ENCODE peak calls at places on chromosomes 1 and 21, in six cellular contexts. S is WTC11; G is cardiac fibroblast; X is heart right ventricle; K is AG09309; M is CD4-positive, alpha-beta T cell. Z is an unnamed sample.

GRCh38 chr21:25701529-25701928 is 33.2 kb downstream of the ATP5PF start:
- DNase-seq in S (no peak), M (no peak), G (no peak), K (no peak), X (no peak), Z (no peak)

GRCh38 chr21:42423197-42423675 is 19.5 kb downstream of the UBASH3A start:
- DNase-seq in M (no peak), S (no peak), X (no peak), K (no peak), G (no peak), Z (no peak)

GRCh38 chr1:57623039-57623790 is 199.4 kb upstream of the DAB1 start:
- DNase-seq in S (peak; percentile 45), M (no peak), X (peak; percentile 64), K (no peak), G (peak; percentile 42), Z (no peak)

GRCh38 chr1:233143266-233143665 is 152.3 kb downstream of the PCNX2 start:
- DNase-seq in G (peak; percentile 22), M (no peak), X (no peak), S (no peak), K (no peak), Z (peak; percentile 6)

GRCh38 chr1:166488327-166488726 is 321.5 kb upstream of the FAM78B start:
- DNase-seq in K (no peak), S (no peak), M (no peak), X (no peak), G (no peak), Z (no peak)

GRCh38 chr1:240190881-240191385 is 99.2 kb downstream of the FMN2 start:
- DNase-seq in X (no peak), K (peak; percentile 97), M (no peak), G (peak; percentile 86), S (no peak), Z (peak; percentile 100)

GRCh38 chr1:26826261-26827201 is at the start of gene ZDHHC18:
- DNase-seq in M (peak; percentile 63), X (peak; percentile 54), G (peak; percentile 56), S (peak; percentile 67), K (no peak), Z (peak; percentile 39)

GRCh38 chr1:109595540-109595939 is 23.9 kb downstream of the GNAT2 start:
- DNase-seq in M (no peak), X (no peak), K (no peak), S (no peak), G (peak; percentile 38), Z (peak; percentile 52)

GRCh38 chr1:209484429-209484828 is 99.1 kb upstream of the CAMK1G start:
- DNase-seq in G (no peak), M (no peak), S (no peak), K (no peak), X (no peak), Z (no peak)

GRCh38 chr21:42222821-42223390 is 4.0 kb downstream of the ABCG1 start:
- DNase-seq in G (no peak), M (no peak), K (no peak), S (no peak), X (no peak), Z (no peak)

GRCh38 chr1:221740941-221741363 is 937 bp downstream of the DUSP10 start:
- DNase-seq in G (no peak), M (no peak), S (no peak), X (no peak), K (no peak), Z (no peak)

GRCh38 chr1:57424231-57425027 is 569 bp upstream of the DAB1 start:
- DNase-seq in M (no peak), G (peak; percentile 32), K (no peak), X (peak; percentile 27), S (peak; percentile 79), Z (peak; percentile 32)

GRCh38 chr1:225070972-225071371 is 141.5 kb downstream of the DNAH14 start:
- DNase-seq in S (no peak), X (no peak), G (no peak), M (no peak), K (no peak), Z (no peak)

GRCh38 chr1:234729566-234729965 is 119.6 kb upstream of the IRF2BP2 start:
- DNase-seq in S (no peak), M (no peak), X (no peak), G (no peak), K (no peak), Z (no peak)

GRCh38 chr1:228794173-228794572 is 58.9 kb downstream of the RHOU start:
- DNase-seq in S (no peak), M (no peak), G (no peak), X (no peak), K (no peak), Z (no peak)

GRCh38 chr1:107941123-107941522 is 23.9 kb downstream of the VAV3 start:
- DNase-seq in M (no peak), G (peak; percentile 46), X (peak; percentile 17), S (no peak), K (peak; percentile 83), Z (no peak)

GRCh38 chr1:69898403-69898947 is 306.9 kb downstream of the LRRC40 start:
- DNase-seq in K (no peak), X (no peak), S (no peak), G (no peak), M (no peak), Z (no peak)

DNA sequence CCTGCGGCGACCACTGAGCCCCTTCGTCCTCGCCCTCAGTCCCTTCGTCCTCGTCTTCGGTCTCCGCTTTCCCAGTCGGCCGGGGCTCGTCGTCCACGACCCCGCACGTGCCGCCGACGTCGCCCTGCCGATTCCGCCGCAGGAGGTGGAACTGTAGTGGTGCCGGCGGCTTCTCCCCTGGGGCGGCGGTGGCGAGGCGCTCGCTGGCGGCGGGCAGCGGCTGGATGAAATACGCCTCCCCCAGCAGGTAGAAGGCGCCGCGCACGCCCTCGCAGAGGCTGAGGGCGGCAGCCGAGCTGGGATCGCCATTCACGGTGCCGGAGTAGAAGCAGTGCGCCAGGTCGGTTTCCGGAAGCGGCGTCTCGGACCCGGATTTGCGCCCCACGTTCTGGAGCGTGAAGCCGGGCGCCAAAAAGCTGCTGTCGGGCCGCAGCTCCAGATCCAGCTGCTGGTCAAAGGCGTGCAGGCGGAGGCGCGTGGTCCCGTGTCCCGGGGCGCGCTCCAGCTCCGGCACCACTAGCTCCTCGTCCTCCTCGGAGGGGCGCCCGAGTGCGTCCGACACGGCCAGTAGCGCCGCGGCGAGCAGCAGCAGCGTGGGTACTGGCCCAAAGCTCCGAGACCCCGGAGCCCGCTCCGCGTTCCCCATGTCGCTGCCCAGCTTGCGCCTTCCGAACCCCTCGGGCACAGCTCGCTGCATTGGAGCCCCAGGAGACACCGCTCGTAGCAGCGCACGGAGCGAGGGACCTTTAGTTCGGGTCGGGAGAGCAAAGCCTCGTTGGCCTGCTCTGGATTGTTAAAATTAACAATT is 747 bp downstream of the ADAMTS1 start:
- DNase-seq in X (peak; percentile 68), S (peak; percentile 49), G (peak; percentile 62), M (no peak), K (no peak), Z (peak; percentile 56)
- TF ChIP-seq CTCF in X (peak; percentile 20), S (no peak), G (no peak), M (no peak), K (peak; percentile 17), Z (no peak)

GRCh38 chr1:236085545-236086159 is 20.8 kb upstream of the NID1 start:
- DNase-seq in M (no peak), X (no peak), K (no peak), G (no peak), S (no peak), Z (no peak)

GRCh38 chr1:236082511-236082910 is 17.6 kb upstream of the NID1 start:
- DNase-seq in G (no peak), M (no peak), X (no peak), S (no peak), K (no peak), Z (peak; percentile 36)

GRCh38 chr1:236083650-236084385 is 18.9 kb upstream of the NID1 start:
- DNase-seq in S (no peak), X (no peak), G (peak; percentile 50), M (no peak), K (no peak), Z (peak; percentile 41)

GRCh38 chr1:236086537-236086936 is 21.6 kb upstream of the NID1 start:
- DNase-seq in M (no peak), G (no peak), X (no peak), S (no peak), K (no peak), Z (no peak)

DNA sequence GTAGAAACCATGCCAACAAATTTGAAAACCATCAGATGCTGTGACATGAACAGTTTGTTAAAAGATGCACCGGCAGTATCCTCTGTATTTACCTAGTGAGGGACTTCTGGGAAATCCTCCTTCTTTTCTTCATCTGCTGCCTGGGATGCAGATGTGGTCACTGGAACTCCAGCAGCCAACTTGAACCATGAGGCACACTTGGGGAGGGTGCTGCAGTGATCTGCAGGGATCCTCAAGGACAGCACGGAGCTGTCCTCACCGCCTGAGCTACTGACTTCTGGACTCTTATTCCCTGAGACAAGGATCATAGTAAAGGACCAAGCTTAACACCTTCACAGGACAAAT is 19.5 kb upstream of the NID1 start:
- DNase-seq in S (no peak), K (no peak), M (no peak), G (no peak), X (no peak), Z (no peak)
- TF ChIP-seq CTCF in S (no peak), K (no peak), M (no peak), G (no peak), X (no peak), Z (no peak)

GRCh38 chr1:61455400-61455799 is 269.5 kb downstream of the TM2D1 start:
- DNase-seq in G (no peak), K (no peak), S (no peak), M (no peak), X (no peak), Z (peak; percentile 26)

GRCh38 chr1:61450454-61451213 is 274.3 kb downstream of the TM2D1 start:
- DNase-seq in G (peak; percentile 80), X (peak; percentile 76), K (no peak), S (no peak), M (no peak), Z (peak; percentile 20)

GRCh38 chr1:61452354-61452990 is 272.5 kb downstream of the TM2D1 start:
- DNase-seq in G (peak; percentile 26), S (no peak), X (no peak), K (no peak), M (no peak), Z (peak; percentile 62)

GRCh38 chr1:61451214-61451968 is 273.6 kb downstream of the TM2D1 start:
- DNase-seq in G (no peak), X (no peak), M (no peak), S (no peak), K (no peak), Z (no peak)

GRCh38 chr1:61453111-61453961 is 271.6 kb downstream of the TM2D1 start:
- DNase-seq in S (peak; percentile 80), K (peak; percentile 79), X (peak; percentile 91), G (peak; percentile 98), M (peak; percentile 44), Z (peak; percentile 94)
- TF ChIP-seq CTCF in S (peak; percentile 14), K (peak; percentile 87), X (peak; percentile 76), G (peak; percentile 75), M (peak; percentile 69), Z (peak; percentile 88)

GRCh38 chr1:118142546-118142945 is 42.5 kb downstream of the SPAG17 start:
- DNase-seq in K (no peak), S (no peak), M (no peak), G (no peak), X (no peak), Z (no peak)
- TF ChIP-seq CTCF in K (no peak), S (no peak), M (no peak), G (no peak), X (no peak), Z (no peak)

DNA sequence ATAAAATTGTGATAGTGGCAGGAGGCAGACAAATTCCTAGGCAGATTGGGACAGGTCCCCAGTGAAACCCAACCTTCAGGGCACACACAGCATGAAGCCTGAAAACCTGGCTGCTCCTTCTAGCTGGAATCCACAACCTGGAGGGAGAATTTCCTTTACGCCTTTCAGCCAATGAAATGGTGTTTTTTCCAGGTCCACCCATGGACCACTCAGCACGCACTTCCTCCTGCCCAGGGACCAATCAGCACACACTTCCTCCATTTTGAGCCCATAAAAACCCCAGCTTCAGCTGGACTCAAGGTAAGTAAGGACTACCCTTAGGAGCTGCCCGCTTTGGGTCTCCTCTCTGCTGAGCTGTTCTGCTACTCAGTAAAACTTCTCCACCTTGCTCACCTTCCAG is 120.1 kb downstream of the AKT3 start:
- DNase-seq in M (no peak), G (no peak), K (no peak), X (no peak), S (no peak), Z (no peak)
- TF ChIP-seq CTCF in M (no peak), G (no peak), K (no peak), X (no peak), S (no peak), Z (no peak)

Z was measured in fibroblast of lung.